ENCODE peak calls at places on chromosomes 13 and 19, in six cellular contexts. E is tibial artery, W is HepG2, L is esophagus squamous epithelium, N is cardiac muscle cell, O is PC-9. T is an unnamed sample. For H3K9me3 and H3K27me3, the result is how much of the 10 kb centered on the place peaks cover.

GRCh38 chr19:45146251-45146650 is 14.5 kb downstream of the NKPD1 start:
- DNase-seq in E (no peak), W (no peak), L (no peak), N (no peak), O (no peak), T (no peak)

GRCh38 chr13:68173111-68173510 is 943.0 kb upstream of the PCDH9 start:
- DNase-seq in E (no peak), W (no peak), L (no peak), N (no peak), O (no peak), T (no peak)

GRCh38 chr13:84399320-84400085 is 517.2 kb upstream of the SLITRK1 start:
- DNase-seq in E (no peak), W (peak), L (no peak), N (no peak), O (no peak), T (no peak)

GRCh38 chr13:77434289-77434688 is 101.2 kb upstream of the SCEL start:
- DNase-seq in E (no peak), W (no peak), L (no peak), N (no peak), O (no peak), T (no peak)

GRCh38 chr19:14528419-14529253 is 758 bp upstream of the TECR start:
- DNase-seq in E (no peak), W (no peak), L (no peak), N (no peak), O (no peak), T (no peak)

GRCh38 chr13:60267498-60268202 is 103.9 kb upstream of the DIAPH3 start:
- DNase-seq in E (no peak), W (no peak), L (no peak), N (peak), O (no peak), T (no peak)

GRCh38 chr19:18648971-18649310 is 12.1 kb downstream of the KLHL26 start:
- DNase-seq in E (peak), W (no peak), L (no peak), N (no peak), O (no peak), T (no peak)

GRCh38 chr13:76000131-76000530 is 364.0 kb downstream of the LMO7 start:
- DNase-seq in E (no peak), W (no peak), L (no peak), N (no peak), O (no peak), T (no peak)

GRCh38 chr13:33025220-33025744 is 9.1 kb downstream of the KL start:
- DNase-seq in E (no peak), W (no peak), L (no peak), N (no peak), O (no peak), T (no peak)

GRCh38 chr13:110346661-110347067 is 39.6 kb downstream of the COL4A2 start:
- DNase-seq in E (no peak), W (no peak), L (no peak), N (no peak), O (peak), T (no peak)

GRCh38 chr13:107534548-107534947 is 680.8 kb downstream of the LIG4 start:
- DNase-seq in E (no peak), W (no peak), L (no peak), N (no peak), O (no peak), T (no peak)

GRCh38 chr13:51769455-51770127 is 34.4 kb downstream of the DHRS12 start:
- DNase-seq in E (peak), W (no peak), L (no peak), N (no peak), O (no peak), T (no peak)

GRCh38 chr19:41991025-41991424 is 3.0 kb downstream of the ATP1A3 start:
- DNase-seq in E (no peak), W (no peak), L (no peak), N (no peak), O (no peak), T (no peak)

GRCh38 chr19:37082307-37082706 is 4.1 kb downstream of the ZNF420 start:
- DNase-seq in E (no peak), W (no peak), L (no peak), N (no peak), O (no peak), T (no peak)
- H3K9me3 ChIP-seq in E (under half), W (under half), L (half or more), N (under half), O (half or more), T (under half)

GRCh38 chr19:13053238-13053637 is 49.4 kb downstream of the LYL1 start:
- DNase-seq in E (no peak), W (no peak), L (no peak), N (no peak), O (no peak), T (no peak)

GRCh38 chr19:13052447-13053232 is 50.0 kb downstream of the LYL1 start:
- DNase-seq in E (no peak), W (no peak), L (no peak), N (no peak), O (no peak), T (no peak)

GRCh38 chr19:13054605-13055212 is 47.9 kb downstream of the LYL1 start:
- DNase-seq in E (no peak), W (no peak), L (no peak), N (no peak), O (no peak), T (peak)

GRCh38 chr19:13055213-13056051 is 47.2 kb downstream of the LYL1 start:
- DNase-seq in E (peak), W (no peak), L (no peak), N (no peak), O (no peak), T (peak)

GRCh38 chr19:13053761-13054604 is 48.7 kb downstream of the LYL1 start:
- DNase-seq in E (peak), W (peak), L (no peak), N (peak), O (peak), T (peak)
- H3K27me3 ChIP-seq in E (under half), W (under half), L (under half), N (half or more), O (under half), T (under half)

GRCh38 chr19:8550070-8550469 is 27.2 kb downstream of the MYO1F start:
- DNase-seq in E (no peak), W (no peak), L (no peak), N (no peak), O (no peak), T (no peak)

GRCh38 chr19:8539621-8540149 is 25.7 kb upstream of the ZNF414 start:
- DNase-seq in E (no peak), W (no peak), L (no peak), N (no peak), O (no peak), T (no peak)

GRCh38 chr19:8545743-8546142 is 31.5 kb downstream of the MYO1F start:
- DNase-seq in E (no peak), W (no peak), L (no peak), N (no peak), O (no peak), T (no peak)

GRCh38 chr19:8544168-8544567 is 30.2 kb upstream of the ZNF414 start:
- DNase-seq in E (no peak), W (no peak), L (no peak), N (no peak), O (no peak), T (no peak)
- H3K27ac ChIP-seq in E (no peak), W (no peak), L (no peak), N (no peak), O (no peak), T (no peak)

GRCh38 chr19:20124879-20125278 is 42.1 kb upstream of the ZNF486 start:
- DNase-seq in E (no peak), W (no peak), L (no peak), N (no peak), O (no peak), T (no peak)
- H3K9me3 ChIP-seq in E (under half), W (half or more), L (half or more), N (under half), O (under half), T (under half)

DNA sequence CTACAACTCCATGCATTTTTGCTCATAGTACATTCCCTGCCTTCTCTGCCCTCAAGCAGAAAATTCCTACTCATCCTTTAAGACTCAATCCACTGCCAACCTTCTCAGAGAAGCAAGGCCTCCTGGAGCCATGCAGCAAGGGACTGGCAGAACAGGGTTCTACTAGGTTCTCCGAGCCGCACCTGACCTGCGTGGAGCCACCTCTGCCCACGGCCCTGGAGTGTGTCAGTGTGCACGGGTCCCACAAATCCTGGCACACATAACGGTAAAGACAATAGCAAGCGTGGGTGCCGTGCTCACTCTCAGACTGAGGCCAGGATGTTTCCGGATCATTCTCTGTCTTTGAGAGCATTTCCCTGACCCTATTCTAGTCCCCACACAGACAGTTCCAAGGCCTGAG is 30.0 kb downstream of the SOX1 start:
- DNase-seq in E (no peak), W (no peak), L (no peak), N (no peak), O (no peak), T (no peak)
- H3K27me3 ChIP-seq in E (under half), W (under half), L (half or more), N (half or more), O (half or more), T (under half)

DNA sequence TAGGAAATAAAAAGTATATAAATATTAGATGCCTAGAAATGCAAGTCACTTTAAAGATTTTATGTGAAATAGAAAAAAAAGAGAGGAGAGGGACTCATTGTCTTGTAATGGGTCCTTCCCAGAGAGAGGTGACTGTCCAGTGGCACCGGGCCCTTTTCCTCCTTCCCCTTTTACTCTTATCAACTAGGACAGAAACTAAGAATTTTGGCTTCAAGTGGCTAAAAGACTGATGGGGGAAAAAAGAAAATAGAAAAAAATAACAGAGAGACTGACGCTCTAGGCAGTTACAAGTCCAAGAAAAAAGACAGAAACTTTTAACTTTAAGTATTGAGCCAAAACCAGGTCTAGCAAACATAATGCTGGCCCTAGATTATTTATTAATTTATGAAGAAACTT is 5.9 kb downstream of the FPR3 start:
- DNase-seq in E (no peak), W (no peak), L (no peak), N (no peak), O (no peak), T (no peak)
- H3K27ac ChIP-seq in E (no peak), W (no peak), L (no peak), N (no peak), O (no peak), T (no peak)

GRCh38 chr19:36668646-36669045 is 2.0 kb upstream of the ZNF461 start:
- DNase-seq in E (no peak), W (no peak), L (no peak), N (no peak), O (no peak), T (no peak)
- H3K9me3 ChIP-seq in E (under half), W (under half), L (half or more), N (under half), O (under half), T (under half)

GRCh38 chr19:17524651-17525050 is 13.2 kb downstream of the PGLS start:
- DNase-seq in E (no peak), W (no peak), L (no peak), N (no peak), O (no peak), T (no peak)
- H3K27me3 ChIP-seq in E (under half), W (under half), L (under half), N (under half), O (under half), T (under half)

GRCh38 chr13:97317933-97318332 is 95.8 kb downstream of the MBNL2 start:
- DNase-seq in E (no peak), W (no peak), L (no peak), N (no peak), O (no peak), T (no peak)

GRCh38 chr13:97321101-97321500 is 99.0 kb downstream of the MBNL2 start:
- DNase-seq in E (no peak), W (no peak), L (no peak), N (no peak), O (no peak), T (no peak)

GRCh38 chr13:97319088-97319487 is 97.0 kb downstream of the MBNL2 start:
- DNase-seq in E (no peak), W (no peak), L (no peak), N (no peak), O (no peak), T (no peak)

GRCh38 chr13:97316390-97316789 is 94.3 kb downstream of the MBNL2 start:
- DNase-seq in E (no peak), W (no peak), L (no peak), N (no peak), O (no peak), T (no peak)

GRCh38 chr13:97318532-97318931 is 96.4 kb downstream of the MBNL2 start:
- DNase-seq in E (no peak), W (no peak), L (no peak), N (no peak), O (no peak), T (no peak)
- H3K27ac ChIP-seq in E (peak), W (no peak), L (peak), N (no peak), O (no peak), T (no peak)

DNA sequence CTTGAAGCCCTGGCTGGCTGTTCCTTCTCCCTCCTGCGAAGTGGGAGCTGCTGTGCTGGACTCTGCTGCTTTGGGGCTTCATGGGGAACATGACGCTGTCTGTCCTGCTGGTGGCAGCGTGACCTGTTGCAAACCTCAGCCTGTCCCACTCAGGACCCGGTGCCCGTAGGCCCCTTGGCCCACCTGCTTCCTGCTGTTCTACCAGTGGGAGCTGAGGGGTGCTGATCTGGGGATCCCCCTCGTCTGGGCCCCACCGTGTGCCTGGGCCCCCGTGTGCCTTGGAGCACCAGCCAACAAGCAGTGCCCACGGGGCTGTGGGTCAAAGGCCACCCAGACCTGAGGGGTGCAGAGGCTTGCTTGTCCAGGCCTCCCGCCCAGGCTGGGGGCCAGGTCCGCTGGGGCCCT is 5.3 kb downstream of the SPPL2B start:
- DNase-seq in E (no peak), W (no peak), L (no peak), N (no peak), O (no peak), T (no peak)
- H3K9me3 ChIP-seq in E (under half), W (under half), L (under half), N (under half), O (under half), T (under half)